ENCODE peak calls at places on chromosomes 16 and 17, in seven cellular contexts. One of them, this sample, is unnamed.

GRCh38 chr16:73298562-73298961 is 250.6 kb upstream of the ZFHX3 start:
- DNase-seq in foreskin fibroblast: no peak
- DNase-seq in heart left ventricle: no peak
- DNase-seq in CD8-positive, alpha-beta T cell: no peak
- DNase-seq in cardiac muscle cell: peak
- DNase-seq in GM20000: no peak
- DNase-seq in Panc1: no peak
- DNase-seq in this sample: no peak

GRCh38 chr16:85313541-85314208 is 201.4 kb upstream of the CIBAR2 start:
- DNase-seq in GM20000: no peak
- DNase-seq in CD8-positive, alpha-beta T cell: no peak
- DNase-seq in heart left ventricle: no peak
- DNase-seq in foreskin fibroblast: peak
- DNase-seq in Panc1: no peak
- DNase-seq in cardiac muscle cell: peak
- DNase-seq in this sample: no peak

GRCh38 chr17:44083250-44083849 is 12.8 kb downstream of the G6PC3 start:
- DNase-seq in cardiac muscle cell: no peak
- DNase-seq in CD8-positive, alpha-beta T cell: no peak
- DNase-seq in GM20000: no peak
- DNase-seq in heart left ventricle: no peak
- DNase-seq in foreskin fibroblast: no peak
- DNase-seq in Panc1: no peak
- DNase-seq in this sample: peak

GRCh38 chr17:40702271-40702670 is 1.3 kb downstream of the KRT24 start:
- DNase-seq in Panc1: no peak
- DNase-seq in foreskin fibroblast: no peak
- DNase-seq in CD8-positive, alpha-beta T cell: no peak
- DNase-seq in heart left ventricle: no peak
- DNase-seq in cardiac muscle cell: no peak
- DNase-seq in GM20000: no peak
- DNase-seq in this sample: no peak

GRCh38 chr17:30550512-30551273 is 73.5 kb downstream of the GOSR1 start:
- DNase-seq in heart left ventricle: no peak
- DNase-seq in GM20000: no peak
- DNase-seq in Panc1: no peak
- DNase-seq in foreskin fibroblast: peak
- DNase-seq in cardiac muscle cell: peak
- DNase-seq in CD8-positive, alpha-beta T cell: no peak
- DNase-seq in this sample: peak

GRCh38 chr17:31740611-31741082 is 118.4 kb downstream of the COPRS start:
- DNase-seq in Panc1: no peak
- DNase-seq in GM20000: no peak
- DNase-seq in heart left ventricle: no peak
- DNase-seq in cardiac muscle cell: peak
- DNase-seq in foreskin fibroblast: peak
- DNase-seq in CD8-positive, alpha-beta T cell: no peak
- DNase-seq in this sample: no peak

GRCh38 chr16:67961551-67961957 is 6.9 kb downstream of the SLC12A4 start:
- DNase-seq in GM20000: no peak
- DNase-seq in CD8-positive, alpha-beta T cell: no peak
- DNase-seq in foreskin fibroblast: no peak
- DNase-seq in cardiac muscle cell: no peak
- DNase-seq in Panc1: no peak
- DNase-seq in heart left ventricle: peak
- DNase-seq in this sample: peak

GRCh38 chr17:39014044-39014794 is 47.0 kb upstream of the FBXO47 start:
- DNase-seq in cardiac muscle cell: peak
- DNase-seq in foreskin fibroblast: peak
- DNase-seq in heart left ventricle: no peak
- DNase-seq in GM20000: no peak
- DNase-seq in CD8-positive, alpha-beta T cell: no peak
- DNase-seq in Panc1: no peak
- DNase-seq in this sample: peak

GRCh38 chr17:49344914-49345313 is 17.1 kb downstream of the ZNF652 start:
- DNase-seq in cardiac muscle cell: peak
- DNase-seq in CD8-positive, alpha-beta T cell: no peak
- DNase-seq in foreskin fibroblast: no peak
- DNase-seq in Panc1: no peak
- DNase-seq in GM20000: no peak
- DNase-seq in heart left ventricle: no peak
- DNase-seq in this sample: no peak

DNA sequence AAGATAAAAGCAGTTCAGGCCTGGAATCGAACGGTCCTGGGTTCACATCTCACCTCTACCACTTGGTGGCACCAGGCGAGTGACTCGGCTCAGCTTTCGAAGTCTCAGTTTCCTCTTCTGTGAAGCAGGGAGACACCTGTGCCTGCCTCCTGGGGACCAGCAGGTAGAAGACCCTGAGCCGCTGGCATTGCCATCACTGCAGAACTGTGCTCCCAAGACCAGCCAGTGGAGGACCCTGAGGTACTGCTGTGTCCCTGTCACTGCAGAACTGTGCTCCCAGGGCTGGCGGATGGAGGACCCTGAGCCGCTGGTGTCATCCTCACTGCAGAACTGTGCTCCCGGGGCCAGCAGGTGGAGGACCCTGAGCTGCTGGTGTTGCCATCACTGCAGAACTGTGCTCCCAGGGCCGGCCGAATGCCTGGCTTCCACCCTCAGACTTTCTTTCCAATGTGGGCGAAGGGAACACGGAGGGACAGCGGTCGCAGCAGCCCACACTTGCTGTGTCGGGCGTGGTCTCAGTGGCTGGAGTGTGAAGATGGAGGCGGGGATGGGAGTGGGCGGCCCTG is 8.7 kb upstream of the SLC7A5 start:
- DNase-seq in Panc1: no peak
- DNase-seq in cardiac muscle cell: no peak
- DNase-seq in heart left ventricle: no peak
- DNase-seq in GM20000: peak
- DNase-seq in foreskin fibroblast: no peak
- DNase-seq in CD8-positive, alpha-beta T cell: no peak
- DNase-seq in this sample: peak
- TF ChIP-seq CTCF in Panc1: peak
- TF ChIP-seq CTCF in cardiac muscle cell: peak
- TF ChIP-seq CTCF in heart left ventricle: no peak
- TF ChIP-seq CTCF in GM20000: no peak
- TF ChIP-seq CTCF in foreskin fibroblast: peak
- TF ChIP-seq CTCF in CD8-positive, alpha-beta T cell: no peak
- TF ChIP-seq CTCF in this sample: peak

GRCh38 chr17:61294777-61295176 is 104.9 kb upstream of the TBX2 start:
- DNase-seq in cardiac muscle cell: peak
- DNase-seq in GM20000: no peak
- DNase-seq in heart left ventricle: no peak
- DNase-seq in CD8-positive, alpha-beta T cell: no peak
- DNase-seq in foreskin fibroblast: peak
- DNase-seq in Panc1: no peak
- DNase-seq in this sample: no peak

GRCh38 chr17:61294286-61294685 is 105.4 kb upstream of the TBX2 start:
- DNase-seq in CD8-positive, alpha-beta T cell: no peak
- DNase-seq in cardiac muscle cell: no peak
- DNase-seq in Panc1: no peak
- DNase-seq in GM20000: no peak
- DNase-seq in foreskin fibroblast: no peak
- DNase-seq in heart left ventricle: no peak
- DNase-seq in this sample: no peak

GRCh38 chr17:61299517-61300513 is 99.8 kb upstream of the TBX2 start:
- DNase-seq in Panc1: no peak
- DNase-seq in foreskin fibroblast: peak
- DNase-seq in CD8-positive, alpha-beta T cell: no peak
- DNase-seq in heart left ventricle: no peak
- DNase-seq in cardiac muscle cell: no peak
- DNase-seq in GM20000: no peak
- DNase-seq in this sample: no peak

GRCh38 chr17:61291457-61292311 is 108.0 kb upstream of the TBX2 start:
- DNase-seq in foreskin fibroblast: peak
- DNase-seq in CD8-positive, alpha-beta T cell: no peak
- DNase-seq in heart left ventricle: no peak
- DNase-seq in Panc1: no peak
- DNase-seq in cardiac muscle cell: peak
- DNase-seq in GM20000: no peak
- DNase-seq in this sample: no peak

DNA sequence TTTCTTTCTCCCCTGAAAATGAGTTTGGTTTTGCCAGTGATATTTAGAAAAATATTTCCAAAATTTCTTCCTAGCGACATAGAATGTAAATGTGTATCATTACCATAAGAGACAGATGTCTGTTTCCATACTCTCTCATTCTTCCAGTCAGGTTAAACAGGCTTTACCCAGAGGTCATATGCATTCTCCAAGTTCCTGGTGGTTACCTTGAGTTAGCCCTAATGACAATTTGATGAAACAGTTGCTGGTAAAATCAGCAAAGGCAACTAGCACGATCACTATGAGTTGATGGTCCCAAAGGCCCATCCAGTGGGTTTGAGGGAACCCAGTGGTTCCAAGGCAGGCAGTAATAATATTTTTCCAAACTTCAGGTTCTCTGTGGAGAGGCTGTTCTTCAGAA is 103.6 kb upstream of the TBX2 start:
- DNase-seq in foreskin fibroblast: no peak
- DNase-seq in Panc1: no peak
- DNase-seq in heart left ventricle: no peak
- DNase-seq in GM20000: no peak
- DNase-seq in cardiac muscle cell: no peak
- DNase-seq in CD8-positive, alpha-beta T cell: no peak
- DNase-seq in this sample: no peak
- TF ChIP-seq CTCF in foreskin fibroblast: no peak
- TF ChIP-seq CTCF in Panc1: no peak
- TF ChIP-seq CTCF in heart left ventricle: no peak
- TF ChIP-seq CTCF in GM20000: no peak
- TF ChIP-seq CTCF in cardiac muscle cell: no peak
- TF ChIP-seq CTCF in CD8-positive, alpha-beta T cell: no peak
- TF ChIP-seq CTCF in this sample: no peak

GRCh38 chr17:64772845-64773299 is 110.8 kb upstream of the SMURF2 start:
- DNase-seq in CD8-positive, alpha-beta T cell: no peak
- DNase-seq in cardiac muscle cell: no peak
- DNase-seq in heart left ventricle: no peak
- DNase-seq in GM20000: no peak
- DNase-seq in Panc1: no peak
- DNase-seq in foreskin fibroblast: no peak
- DNase-seq in this sample: no peak

GRCh38 chr17:64774888-64775600 is 112.9 kb upstream of the SMURF2 start:
- DNase-seq in cardiac muscle cell: no peak
- DNase-seq in Panc1: no peak
- DNase-seq in heart left ventricle: no peak
- DNase-seq in CD8-positive, alpha-beta T cell: no peak
- DNase-seq in foreskin fibroblast: no peak
- DNase-seq in GM20000: peak
- DNase-seq in this sample: no peak

GRCh38 chr17:64775701-64776570 is 113.8 kb upstream of the SMURF2 start:
- DNase-seq in Panc1: no peak
- DNase-seq in cardiac muscle cell: no peak
- DNase-seq in CD8-positive, alpha-beta T cell: no peak
- DNase-seq in heart left ventricle: no peak
- DNase-seq in GM20000: no peak
- DNase-seq in foreskin fibroblast: no peak
- DNase-seq in this sample: no peak

GRCh38 chr17:64773386-64773835 is 111.3 kb upstream of the SMURF2 start:
- DNase-seq in GM20000: no peak
- DNase-seq in heart left ventricle: no peak
- DNase-seq in foreskin fibroblast: no peak
- DNase-seq in CD8-positive, alpha-beta T cell: no peak
- DNase-seq in cardiac muscle cell: no peak
- DNase-seq in Panc1: no peak
- DNase-seq in this sample: no peak

DNA sequence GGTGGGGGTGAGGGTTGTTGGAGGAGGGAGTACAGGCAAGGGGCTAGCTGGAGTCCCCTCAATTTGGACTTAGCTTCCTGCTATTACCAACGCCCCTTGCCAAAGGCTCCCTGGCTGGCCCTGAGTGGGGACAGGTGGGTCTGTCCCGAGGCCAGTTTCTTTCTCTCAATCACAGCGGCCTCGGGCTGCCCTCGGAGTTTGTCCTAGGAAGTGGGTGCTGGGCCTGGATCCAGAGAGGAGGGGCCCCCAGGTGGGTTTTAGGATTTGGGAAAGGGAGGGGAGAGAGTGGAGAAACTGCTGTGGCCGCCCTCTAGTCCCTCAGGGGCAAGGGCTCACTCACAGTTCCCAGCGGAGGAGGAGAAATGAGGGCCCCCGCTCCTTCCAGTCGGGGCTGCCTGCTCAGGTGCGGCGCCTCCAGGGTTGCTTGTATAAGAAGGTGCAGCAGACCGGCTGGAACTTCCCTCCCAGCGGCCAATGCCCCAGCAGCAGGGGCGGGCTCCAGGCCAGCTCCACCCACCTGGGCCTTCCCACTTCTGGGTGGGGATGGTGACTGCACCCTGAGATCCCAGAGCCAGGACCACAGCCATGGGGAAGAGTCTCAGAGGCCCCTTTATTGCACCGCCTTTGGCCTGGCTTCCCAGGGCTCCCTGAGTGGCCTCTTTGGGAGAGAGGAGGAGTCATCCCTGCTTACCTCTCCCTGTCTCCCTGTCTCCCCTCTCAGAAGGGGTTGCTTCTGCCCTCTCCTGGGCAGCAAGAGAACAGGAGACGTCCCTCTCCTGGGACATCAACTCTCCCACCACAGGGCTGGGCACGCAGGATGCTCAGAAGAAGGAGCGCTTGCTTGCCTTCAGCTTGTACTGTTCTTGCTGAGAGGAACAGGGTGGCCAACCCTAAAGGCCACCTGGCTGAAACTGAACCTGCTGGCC is 112.0 kb upstream of the SMURF2 start:
- DNase-seq in Panc1: no peak
- DNase-seq in GM20000: peak
- DNase-seq in CD8-positive, alpha-beta T cell: no peak
- DNase-seq in foreskin fibroblast: peak
- DNase-seq in heart left ventricle: no peak
- DNase-seq in cardiac muscle cell: peak
- DNase-seq in this sample: peak
- TF ChIP-seq CTCF in Panc1: peak
- TF ChIP-seq CTCF in GM20000: no peak
- TF ChIP-seq CTCF in CD8-positive, alpha-beta T cell: no peak
- TF ChIP-seq CTCF in foreskin fibroblast: peak
- TF ChIP-seq CTCF in heart left ventricle: peak
- TF ChIP-seq CTCF in cardiac muscle cell: peak
- TF ChIP-seq CTCF in this sample: peak

DNA sequence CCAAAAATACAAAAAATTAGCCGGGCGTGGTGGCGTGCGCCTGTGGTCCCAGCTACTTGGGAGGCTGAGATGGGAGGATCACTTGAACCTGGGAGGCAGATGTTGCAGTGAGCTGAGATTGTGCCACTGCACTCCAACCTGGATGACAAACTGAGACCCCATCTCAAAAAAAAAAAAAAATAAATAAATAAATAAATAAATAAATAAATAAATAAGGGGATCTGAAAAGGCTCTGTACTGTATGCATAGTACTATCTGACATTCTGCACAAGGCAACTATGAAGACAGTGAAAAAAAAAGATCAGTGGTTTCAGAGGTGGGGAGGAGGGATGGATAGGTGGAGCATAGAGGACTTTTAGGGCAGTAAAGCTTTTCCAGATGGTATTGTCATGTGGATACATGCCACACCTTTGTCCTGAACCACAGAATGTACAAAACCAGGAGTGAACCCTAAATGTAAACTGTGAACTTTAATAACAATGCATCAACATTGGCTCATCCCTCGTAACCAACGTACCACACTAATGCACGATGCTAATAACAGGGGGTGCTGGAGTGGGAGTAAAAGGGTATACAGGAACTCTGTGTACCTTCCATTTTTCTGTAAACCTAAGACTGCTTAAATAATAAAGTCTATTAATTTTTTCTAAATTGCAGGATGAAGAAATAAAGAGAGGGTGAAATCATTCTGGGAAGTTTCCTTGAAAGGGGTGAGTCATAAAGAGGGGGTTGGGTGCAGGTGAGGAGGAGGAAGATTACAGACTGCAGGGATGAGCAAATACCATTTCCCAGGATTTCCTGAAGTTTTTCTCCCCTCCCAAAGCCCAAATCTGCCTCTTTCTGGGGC is 155.8 kb upstream of the SDK2 start:
- DNase-seq in Panc1: no peak
- DNase-seq in CD8-positive, alpha-beta T cell: no peak
- DNase-seq in cardiac muscle cell: no peak
- DNase-seq in foreskin fibroblast: no peak
- DNase-seq in GM20000: no peak
- DNase-seq in heart left ventricle: no peak
- DNase-seq in this sample: no peak
- TF ChIP-seq CTCF in Panc1: no peak
- TF ChIP-seq CTCF in CD8-positive, alpha-beta T cell: no peak
- TF ChIP-seq CTCF in cardiac muscle cell: no peak
- TF ChIP-seq CTCF in foreskin fibroblast: no peak
- TF ChIP-seq CTCF in GM20000: no peak
- TF ChIP-seq CTCF in heart left ventricle: no peak
- TF ChIP-seq CTCF in this sample: no peak